ENCODE peak calls at places on chromosomes 11 and 22, in four cellular contexts. C, B, X and J are unnamed samples.

GRCh38 chr22:49240472-49240871 is 587.2 kb downstream of the BRD1 start:
- DNase-seq in C (no peak), B (no peak), X (no peak), J (no peak)

GRCh38 chr11:6667733-6668374 is 12.2 kb upstream of the DCHS1 start:
- DNase-seq in C (no peak), B (peak), X (peak), J (peak)

GRCh38 chr11:62680825-62681240 is 2.0 kb upstream of the UBXN1 start:
- DNase-seq in C (peak), B (peak), X (peak), J (peak)

GRCh38 chr11:117825538-117826359 is 1.2 kb upstream of the FXYD2 start:
- DNase-seq in C (peak), B (no peak), X (no peak), J (no peak)

GRCh38 chr22:33873186-33873585 is 47.1 kb downstream of the LARGE1 start:
- DNase-seq in C (no peak), B (no peak), X (no peak), J (no peak)

GRCh38 chr11:6557761-6558674 is 45.4 kb downstream of the RRP8 start:
- DNase-seq in C (no peak), B (no peak), X (no peak), J (no peak)

GRCh38 chr22:48820481-48821345 is 1007.0 kb downstream of the BRD1 start:
- DNase-seq in C (no peak), B (no peak), X (no peak), J (no peak)

GRCh38 chr11:111976614-111977140 is 39.5 kb downstream of the DIXDC1 start:
- DNase-seq in C (no peak), B (no peak), X (peak), J (no peak)

GRCh38 chr11:69707156-69707555 is 3.3 kb upstream of the FGF19 start:
- DNase-seq in C (no peak), B (no peak), X (no peak), J (no peak)

GRCh38 chr11:77410076-77410827 is 63.6 kb downstream of the PAK1 start:
- DNase-seq in C (no peak), B (peak), X (no peak), J (no peak)

GRCh38 chr11:45993438-45994064 is 71.1 kb downstream of the LARGE2 start:
- DNase-seq in C (peak), B (peak), X (no peak), J (no peak)

GRCh38 chr11:129278586-129279319 is 86.6 kb upstream of the ARHGAP32 start:
- DNase-seq in C (peak), B (peak), X (peak), J (no peak)

GRCh38 chr11:12248330-12248729 is 129.0 kb upstream of the PARVA start:
- DNase-seq in C (peak), B (peak), X (no peak), J (no peak)

GRCh38 chr11:9330387-9331384 is 16.3 kb upstream of the TMEM41B start:
- DNase-seq in C (no peak), B (no peak), X (no peak), J (no peak)